ENCODE peak calls at places on chromosomes 3 and 15, in eight cellular contexts. One of them, this sample, is unnamed. For H3K36me3, the result is how much of the 10 kb centered on the place peaks cover.

GRCh38 chr15:39199076-39199475 is 381.8 kb upstream of the THBS1 start:
- DNase-seq in tibial artery: no peak
- DNase-seq in IMR-90: peak
- DNase-seq in neuronal stem cell: no peak
- DNase-seq in bronchial epithelial cell: no peak
- DNase-seq in kidney epithelial cell: no peak
- DNase-seq in CD8-positive, alpha-beta memory T cell: no peak
- DNase-seq in psoas muscle: no peak
- DNase-seq in this sample: no peak

GRCh38 chr15:78438595-78439285 is 724 bp downstream of the IREB2 start:
- DNase-seq in tibial artery: no peak
- DNase-seq in IMR-90: no peak
- DNase-seq in neuronal stem cell: peak
- DNase-seq in bronchial epithelial cell: peak
- DNase-seq in kidney epithelial cell: no peak
- DNase-seq in CD8-positive, alpha-beta memory T cell: no peak
- DNase-seq in psoas muscle: no peak
- DNase-seq in this sample: no peak

GRCh38 chr15:74727727-74728126 is 2.4 kb upstream of the CYP1A1 start:
- DNase-seq in tibial artery: no peak
- DNase-seq in IMR-90: no peak
- DNase-seq in neuronal stem cell: no peak
- DNase-seq in bronchial epithelial cell: no peak
- DNase-seq in kidney epithelial cell: no peak
- DNase-seq in CD8-positive, alpha-beta memory T cell: no peak
- DNase-seq in psoas muscle: no peak
- DNase-seq in this sample: no peak

GRCh38 chr3:160446522-160447056 is 3.0 kb downstream of the TRIM59 start:
- DNase-seq in tibial artery: no peak
- DNase-seq in IMR-90: no peak
- DNase-seq in neuronal stem cell: no peak
- DNase-seq in bronchial epithelial cell: no peak
- DNase-seq in kidney epithelial cell: no peak
- DNase-seq in CD8-positive, alpha-beta memory T cell: no peak
- DNase-seq in psoas muscle: no peak
- DNase-seq in this sample: no peak

GRCh38 chr3:13715961-13716360 is 163.9 kb downstream of the WNT7A start:
- DNase-seq in tibial artery: peak
- DNase-seq in IMR-90: no peak
- DNase-seq in neuronal stem cell: no peak
- DNase-seq in bronchial epithelial cell: no peak
- DNase-seq in kidney epithelial cell: no peak
- DNase-seq in CD8-positive, alpha-beta memory T cell: no peak
- DNase-seq in psoas muscle: no peak
- DNase-seq in this sample: no peak

GRCh38 chr3:39277893-39278615 is 1.8 kb downstream of the CX3CR1 start:
- DNase-seq in tibial artery: no peak
- DNase-seq in IMR-90: no peak
- DNase-seq in neuronal stem cell: no peak
- DNase-seq in bronchial epithelial cell: no peak
- DNase-seq in kidney epithelial cell: no peak
- DNase-seq in CD8-positive, alpha-beta memory T cell: no peak
- DNase-seq in psoas muscle: no peak
- DNase-seq in this sample: no peak

GRCh38 chr15:65326109-65326508 is 21.6 kb downstream of the RNU5B-1 start:
- DNase-seq in tibial artery: no peak
- DNase-seq in IMR-90: no peak
- DNase-seq in neuronal stem cell: no peak
- DNase-seq in bronchial epithelial cell: no peak
- DNase-seq in kidney epithelial cell: no peak
- DNase-seq in CD8-positive, alpha-beta memory T cell: no peak
- DNase-seq in psoas muscle: no peak
- DNase-seq in this sample: no peak

GRCh38 chr3:133014325-133014724 is 23.9 kb upstream of the TMEM108 start:
- DNase-seq in tibial artery: no peak
- DNase-seq in IMR-90: no peak
- DNase-seq in neuronal stem cell: no peak
- DNase-seq in bronchial epithelial cell: peak
- DNase-seq in kidney epithelial cell: no peak
- DNase-seq in CD8-positive, alpha-beta memory T cell: no peak
- DNase-seq in psoas muscle: no peak
- DNase-seq in this sample: no peak

GRCh38 chr15:63856711-63857458 is 23.1 kb upstream of the HERC1 start:
- DNase-seq in tibial artery: no peak
- DNase-seq in IMR-90: peak
- DNase-seq in neuronal stem cell: no peak
- DNase-seq in bronchial epithelial cell: peak
- DNase-seq in kidney epithelial cell: peak
- DNase-seq in CD8-positive, alpha-beta memory T cell: no peak
- DNase-seq in psoas muscle: no peak
- DNase-seq in this sample: no peak

GRCh38 chr3:47910777-47911440 is 105.3 kb downstream of the MAP4 start:
- DNase-seq in tibial artery: no peak
- DNase-seq in IMR-90: peak
- DNase-seq in neuronal stem cell: no peak
- DNase-seq in bronchial epithelial cell: peak
- DNase-seq in kidney epithelial cell: peak
- DNase-seq in CD8-positive, alpha-beta memory T cell: no peak
- DNase-seq in psoas muscle: peak
- DNase-seq in this sample: peak

GRCh38 chr3:4716731-4717362 is 223.7 kb downstream of the ITPR1 start:
- DNase-seq in tibial artery: no peak
- DNase-seq in IMR-90: peak
- DNase-seq in neuronal stem cell: no peak
- DNase-seq in bronchial epithelial cell: no peak
- DNase-seq in kidney epithelial cell: no peak
- DNase-seq in CD8-positive, alpha-beta memory T cell: no peak
- DNase-seq in psoas muscle: no peak
- DNase-seq in this sample: no peak

GRCh38 chr15:93033434-93034045 is 55.5 kb downstream of the RGMA start:
- DNase-seq in tibial artery: peak
- DNase-seq in IMR-90: no peak
- DNase-seq in neuronal stem cell: no peak
- DNase-seq in bronchial epithelial cell: no peak
- DNase-seq in kidney epithelial cell: no peak
- DNase-seq in CD8-positive, alpha-beta memory T cell: no peak
- DNase-seq in psoas muscle: no peak
- DNase-seq in this sample: no peak

DNA sequence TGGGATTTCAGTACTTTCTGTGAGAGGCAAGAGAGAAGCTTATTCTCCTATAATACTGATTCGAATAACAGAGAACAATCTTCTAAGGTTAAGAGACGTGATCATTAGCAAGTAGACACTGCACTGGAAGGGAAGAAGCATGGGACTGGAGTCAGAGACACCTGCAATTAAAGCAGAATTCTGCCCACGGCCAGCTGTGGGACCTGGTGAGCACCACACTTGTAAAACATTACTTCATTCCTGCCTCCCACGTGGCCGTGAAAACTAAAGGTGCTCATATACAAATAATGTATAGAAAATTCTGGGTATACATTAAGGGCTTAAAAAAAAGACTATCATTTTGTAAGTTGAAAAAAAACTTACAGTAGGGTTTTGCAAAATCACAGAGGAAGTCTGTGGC is 2.0 kb downstream of the TM2D3 start:
- DNase-seq in tibial artery: no peak
- DNase-seq in IMR-90: no peak
- DNase-seq in neuronal stem cell: no peak
- DNase-seq in bronchial epithelial cell: no peak
- DNase-seq in kidney epithelial cell: no peak
- DNase-seq in CD8-positive, alpha-beta memory T cell: no peak
- DNase-seq in psoas muscle: no peak
- DNase-seq in this sample: no peak
- H3K36me3 ChIP-seq in tibial artery: under half
- H3K36me3 ChIP-seq in IMR-90: under half
- H3K36me3 ChIP-seq in neuronal stem cell: under half
- H3K36me3 ChIP-seq in bronchial epithelial cell: under half
- H3K36me3 ChIP-seq in kidney epithelial cell: under half
- H3K36me3 ChIP-seq in CD8-positive, alpha-beta memory T cell: under half
- H3K36me3 ChIP-seq in psoas muscle: under half
- H3K36me3 ChIP-seq in this sample: under half

GRCh38 chr15:42359249-42359648 is at the start of gene CAPN3:
- DNase-seq in tibial artery: no peak
- DNase-seq in IMR-90: no peak
- DNase-seq in neuronal stem cell: no peak
- DNase-seq in bronchial epithelial cell: no peak
- DNase-seq in kidney epithelial cell: no peak
- DNase-seq in CD8-positive, alpha-beta memory T cell: no peak
- DNase-seq in psoas muscle: no peak
- DNase-seq in this sample: no peak

GRCh38 chr15:42352401-42352800 is 6.9 kb upstream of the CAPN3 start:
- DNase-seq in tibial artery: no peak
- DNase-seq in IMR-90: no peak
- DNase-seq in neuronal stem cell: no peak
- DNase-seq in bronchial epithelial cell: no peak
- DNase-seq in kidney epithelial cell: no peak
- DNase-seq in CD8-positive, alpha-beta memory T cell: no peak
- DNase-seq in psoas muscle: no peak
- DNase-seq in this sample: no peak

GRCh38 chr15:42358141-42358540 is 1.2 kb upstream of the CAPN3 start:
- DNase-seq in tibial artery: no peak
- DNase-seq in IMR-90: no peak
- DNase-seq in neuronal stem cell: no peak
- DNase-seq in bronchial epithelial cell: no peak
- DNase-seq in kidney epithelial cell: no peak
- DNase-seq in CD8-positive, alpha-beta memory T cell: no peak
- DNase-seq in psoas muscle: no peak
- DNase-seq in this sample: no peak

GRCh38 chr15:42353061-42353460 is 6.2 kb upstream of the CAPN3 start:
- DNase-seq in tibial artery: no peak
- DNase-seq in IMR-90: no peak
- DNase-seq in neuronal stem cell: no peak
- DNase-seq in bronchial epithelial cell: no peak
- DNase-seq in kidney epithelial cell: no peak
- DNase-seq in CD8-positive, alpha-beta memory T cell: no peak
- DNase-seq in psoas muscle: no peak
- DNase-seq in this sample: no peak

GRCh38 chr15:42355291-42355690 is 4.0 kb upstream of the CAPN3 start:
- DNase-seq in tibial artery: no peak
- DNase-seq in IMR-90: no peak
- DNase-seq in neuronal stem cell: no peak
- DNase-seq in bronchial epithelial cell: no peak
- DNase-seq in kidney epithelial cell: no peak
- DNase-seq in CD8-positive, alpha-beta memory T cell: no peak
- DNase-seq in psoas muscle: no peak
- DNase-seq in this sample: no peak
- H3K36me3 ChIP-seq in tibial artery: under half
- H3K36me3 ChIP-seq in IMR-90: under half
- H3K36me3 ChIP-seq in neuronal stem cell: under half
- H3K36me3 ChIP-seq in bronchial epithelial cell: under half
- H3K36me3 ChIP-seq in kidney epithelial cell: under half
- H3K36me3 ChIP-seq in CD8-positive, alpha-beta memory T cell: under half
- H3K36me3 ChIP-seq in psoas muscle: half or more
- H3K36me3 ChIP-seq in this sample: under half

GRCh38 chr3:129166579-129167332 is 5.9 kb upstream of the ISY1 start:
- DNase-seq in tibial artery: no peak
- DNase-seq in IMR-90: no peak
- DNase-seq in neuronal stem cell: no peak
- DNase-seq in bronchial epithelial cell: no peak
- DNase-seq in kidney epithelial cell: no peak
- DNase-seq in CD8-positive, alpha-beta memory T cell: no peak
- DNase-seq in psoas muscle: no peak
- DNase-seq in this sample: no peak
- H3K36me3 ChIP-seq in tibial artery: half or more
- H3K36me3 ChIP-seq in IMR-90: under half
- H3K36me3 ChIP-seq in neuronal stem cell: under half
- H3K36me3 ChIP-seq in bronchial epithelial cell: under half
- H3K36me3 ChIP-seq in kidney epithelial cell: under half
- H3K36me3 ChIP-seq in CD8-positive, alpha-beta memory T cell: under half
- H3K36me3 ChIP-seq in psoas muscle: half or more
- H3K36me3 ChIP-seq in this sample: under half

DNA sequence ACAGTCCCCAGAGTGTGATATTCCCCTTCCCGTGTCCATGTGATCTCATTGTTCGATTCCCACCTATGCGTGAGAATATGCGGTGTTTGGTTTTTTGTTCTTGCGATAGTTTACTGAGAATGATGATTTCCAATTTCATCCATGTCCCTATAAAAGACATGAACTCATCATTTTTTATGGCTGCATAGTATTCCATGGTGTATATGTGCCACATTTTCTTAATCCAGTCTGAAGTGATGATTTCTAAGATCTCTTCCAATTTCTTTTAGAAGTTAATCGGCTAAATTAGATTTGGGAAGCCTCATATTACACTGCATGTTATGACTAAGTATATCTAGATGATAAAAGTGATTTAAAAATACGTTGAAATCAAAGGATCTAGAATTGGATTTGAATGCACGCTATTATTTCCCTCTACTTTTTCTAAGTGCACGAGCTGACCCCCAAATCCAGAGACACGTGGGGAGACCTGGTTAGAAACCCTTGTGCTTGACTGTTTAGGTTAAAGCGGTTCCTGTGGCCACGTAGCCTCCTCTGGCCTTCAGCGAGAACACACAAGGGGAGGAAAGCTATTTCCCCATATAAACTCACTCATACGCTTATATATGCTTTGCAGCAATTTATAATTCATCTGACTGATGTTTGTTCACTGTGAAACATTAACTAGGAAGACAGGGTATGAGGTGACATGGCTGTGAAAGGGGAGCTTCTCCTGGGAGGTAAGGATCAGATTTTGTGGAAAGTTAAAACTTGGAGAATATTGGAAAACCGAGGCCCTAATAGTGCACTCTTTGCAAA is 243.8 kb downstream of the PDZRN3 start:
- DNase-seq in tibial artery: no peak
- DNase-seq in IMR-90: no peak
- DNase-seq in neuronal stem cell: no peak
- DNase-seq in bronchial epithelial cell: no peak
- DNase-seq in kidney epithelial cell: no peak
- DNase-seq in CD8-positive, alpha-beta memory T cell: no peak
- DNase-seq in psoas muscle: no peak
- DNase-seq in this sample: no peak
- H3K36me3 ChIP-seq in tibial artery: half or more
- H3K36me3 ChIP-seq in IMR-90: under half
- H3K36me3 ChIP-seq in neuronal stem cell: under half
- H3K36me3 ChIP-seq in bronchial epithelial cell: under half
- H3K36me3 ChIP-seq in kidney epithelial cell: under half
- H3K36me3 ChIP-seq in CD8-positive, alpha-beta memory T cell: under half
- H3K36me3 ChIP-seq in psoas muscle: under half
- H3K36me3 ChIP-seq in this sample: under half

DNA sequence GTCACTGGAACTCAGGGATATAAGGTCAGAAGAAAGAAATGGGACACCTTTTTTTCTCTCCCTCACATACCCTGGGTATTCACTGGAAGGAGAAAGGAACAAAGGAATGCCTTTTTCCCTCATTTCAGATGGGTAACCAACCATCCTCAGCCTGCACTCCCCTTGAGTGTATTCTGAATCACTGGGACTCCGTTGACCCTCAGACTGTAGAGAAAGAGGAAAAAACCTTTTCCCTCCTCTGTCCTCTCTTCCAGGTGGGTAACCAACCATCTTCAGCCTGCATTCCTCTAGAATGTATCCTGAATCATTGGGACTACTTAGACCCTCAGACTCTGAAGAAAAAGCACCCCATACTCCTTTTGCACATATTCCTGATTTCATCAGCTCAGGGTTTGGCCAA is 11.4 kb downstream of the PRR20G start:
- DNase-seq in tibial artery: no peak
- DNase-seq in IMR-90: no peak
- DNase-seq in neuronal stem cell: no peak
- DNase-seq in bronchial epithelial cell: no peak
- DNase-seq in kidney epithelial cell: no peak
- DNase-seq in CD8-positive, alpha-beta memory T cell: no peak
- DNase-seq in psoas muscle: no peak
- DNase-seq in this sample: no peak
- H3K36me3 ChIP-seq in tibial artery: under half
- H3K36me3 ChIP-seq in IMR-90: under half
- H3K36me3 ChIP-seq in neuronal stem cell: under half
- H3K36me3 ChIP-seq in bronchial epithelial cell: under half
- H3K36me3 ChIP-seq in kidney epithelial cell: under half
- H3K36me3 ChIP-seq in CD8-positive, alpha-beta memory T cell: under half
- H3K36me3 ChIP-seq in psoas muscle: under half
- H3K36me3 ChIP-seq in this sample: under half

GRCh38 chr3:124981472-124981871 is 46.9 kb upstream of the MUC13 start:
- DNase-seq in tibial artery: no peak
- DNase-seq in IMR-90: no peak
- DNase-seq in neuronal stem cell: no peak
- DNase-seq in bronchial epithelial cell: no peak
- DNase-seq in kidney epithelial cell: no peak
- DNase-seq in CD8-positive, alpha-beta memory T cell: no peak
- DNase-seq in psoas muscle: no peak
- DNase-seq in this sample: no peak
- H3K36me3 ChIP-seq in tibial artery: under half
- H3K36me3 ChIP-seq in IMR-90: under half
- H3K36me3 ChIP-seq in neuronal stem cell: under half
- H3K36me3 ChIP-seq in bronchial epithelial cell: under half
- H3K36me3 ChIP-seq in kidney epithelial cell: under half
- H3K36me3 ChIP-seq in CD8-positive, alpha-beta memory T cell: under half
- H3K36me3 ChIP-seq in psoas muscle: under half
- H3K36me3 ChIP-seq in this sample: under half

This sample was measured in keratinocyte.